ENCODE peak calls at places on chromosomes 13 and 19, in eight cellular contexts. K, Q, J, Y, V, C, N and D are unnamed samples.

GRCh38 chr13:35855531-35856019 is 275.6 kb downstream of the DCLK1 start:
- DNase-seq in V (no peak), J (no peak), Y (no peak), K (peak), Q (peak), C (no peak), N (no peak), D (no peak)

GRCh38 chr13:93425411-93425810 is 198.8 kb downstream of the GPC6 start:
- DNase-seq in V (no peak), Q (no peak), Y (no peak), C (no peak), J (no peak), K (no peak), N (no peak), D (no peak)

GRCh38 chr19:53992211-53992610 is 774 bp downstream of the CACNG6 start:
- DNase-seq in C (no peak), V (no peak), Q (no peak), K (no peak), J (no peak), N (no peak), Y (no peak), D (no peak)

GRCh38 chr13:24821207-24821606 is 57.2 kb downstream of the RNF17 start:
- DNase-seq in K (no peak), V (no peak), Q (no peak), Y (no peak), C (no peak), J (no peak), N (no peak), D (no peak)

GRCh38 chr19:44640518-44640917 is 3.2 kb upstream of the PVR start:
- DNase-seq in J (no peak), Y (no peak), K (no peak), N (no peak), V (no peak), C (no peak), Q (no peak), D (peak)

GRCh38 chr13:49351871-49352270 is 92.0 kb downstream of the CAB39L start:
- DNase-seq in K (no peak), Q (no peak), C (no peak), Y (no peak), N (no peak), V (no peak), J (no peak), D (no peak)

GRCh38 chr19:5974721-5975387 is 3.1 kb downstream of the RANBP3 start:
- DNase-seq in C (no peak), N (no peak), Y (peak), V (no peak), J (no peak), K (no peak), Q (no peak), D (no peak)

GRCh38 chr13:21106089-21106488 is 44.7 kb upstream of the LATS2 start:
- DNase-seq in N (no peak), V (no peak), C (no peak), K (no peak), Q (no peak), J (no peak), Y (no peak), D (no peak)

GRCh38 chr19:33186431-33186830 is 7.7 kb upstream of the LRP3 start:
- DNase-seq in K (no peak), Q (no peak), N (no peak), V (no peak), C (no peak), J (no peak), Y (no peak), D (peak)

GRCh38 chr19:48734625-48735024 is 5.8 kb downstream of the RASIP1 start:
- DNase-seq in K (no peak), N (no peak), C (no peak), V (no peak), J (no peak), Q (no peak), Y (no peak), D (no peak)